ENCODE peak calls at places on chromosomes 13 and 19, in nine cellular contexts. One of them, this sample, is unnamed.
A peak's percentile ranks its signal among the peaks of the same experiment; 100 is the strongest.

GRCh38 chr13:36157475-36157874 is 26.3 kb upstream of the DCLK1 start:
- DNase-seq in GM23248: no peak
- DNase-seq in H4: no peak
- DNase-seq in naive thymus-derived CD8-positive, alpha-beta T cell: no peak
- DNase-seq in hepatic stellate cell: no peak
- DNase-seq in activated T-cell treated with anti-CD3 and anti-CD28 coated beads, Interleukin-2, amount 50 U/mL, for 4 hours: no peak
- DNase-seq in lower lobe of right lung: no peak
- DNase-seq in stimulated activated naive B cell treated with anti-CD40 and anti-IgM and Interleukin-4, amounts not matched to agents 10 μg/mL and 1 μg/mL and 100 μg/mL, for 72 hours: no peak
- DNase-seq in epithelial cell of esophagus: no peak
- DNase-seq in this sample: no peak

GRCh38 chr19:33496016-33496415 is 25.6 kb downstream of the PEPD start:
- DNase-seq in naive thymus-derived CD8-positive, alpha-beta T cell: no peak
- DNase-seq in epithelial cell of esophagus: no peak
- DNase-seq in hepatic stellate cell: no peak
- DNase-seq in H4: no peak
- DNase-seq in lower lobe of right lung: peak; percentile 5
- DNase-seq in activated T-cell treated with anti-CD3 and anti-CD28 coated beads, Interleukin-2, amount 50 U/mL, for 4 hours: no peak
- DNase-seq in GM23248: no peak
- DNase-seq in stimulated activated naive B cell treated with anti-CD40 and anti-IgM and Interleukin-4, amounts not matched to agents 10 μg/mL and 1 μg/mL and 100 μg/mL, for 72 hours: no peak
- DNase-seq in this sample: no peak

GRCh38 chr13:110713981-110714797 is 689 bp downstream of the ING1 start:
- DNase-seq in activated T-cell treated with anti-CD3 and anti-CD28 coated beads, Interleukin-2, amount 50 U/mL, for 4 hours: peak; percentile 62
- DNase-seq in H4: no peak
- DNase-seq in lower lobe of right lung: peak; percentile 75
- DNase-seq in stimulated activated naive B cell treated with anti-CD40 and anti-IgM and Interleukin-4, amounts not matched to agents 10 μg/mL and 1 μg/mL and 100 μg/mL, for 72 hours: peak; percentile 60
- DNase-seq in naive thymus-derived CD8-positive, alpha-beta T cell: peak; percentile 74
- DNase-seq in epithelial cell of esophagus: peak; percentile 69
- DNase-seq in hepatic stellate cell: peak; percentile 29
- DNase-seq in GM23248: peak; percentile 80
- DNase-seq in this sample: peak; percentile 75

GRCh38 chr19:33677745-33678426 is 56.1 kb downstream of the CHST8 start:
- DNase-seq in H4: no peak
- DNase-seq in lower lobe of right lung: no peak
- DNase-seq in naive thymus-derived CD8-positive, alpha-beta T cell: no peak
- DNase-seq in stimulated activated naive B cell treated with anti-CD40 and anti-IgM and Interleukin-4, amounts not matched to agents 10 μg/mL and 1 μg/mL and 100 μg/mL, for 72 hours: no peak
- DNase-seq in GM23248: no peak
- DNase-seq in activated T-cell treated with anti-CD3 and anti-CD28 coated beads, Interleukin-2, amount 50 U/mL, for 4 hours: no peak
- DNase-seq in epithelial cell of esophagus: no peak
- DNase-seq in hepatic stellate cell: no peak
- DNase-seq in this sample: no peak

GRCh38 chr13:113792821-113793717 is 34.0 kb downstream of the TMEM255B start:
- DNase-seq in epithelial cell of esophagus: no peak
- DNase-seq in stimulated activated naive B cell treated with anti-CD40 and anti-IgM and Interleukin-4, amounts not matched to agents 10 μg/mL and 1 μg/mL and 100 μg/mL, for 72 hours: no peak
- DNase-seq in H4: no peak
- DNase-seq in lower lobe of right lung: no peak
- DNase-seq in naive thymus-derived CD8-positive, alpha-beta T cell: no peak
- DNase-seq in activated T-cell treated with anti-CD3 and anti-CD28 coated beads, Interleukin-2, amount 50 U/mL, for 4 hours: no peak
- DNase-seq in GM23248: peak; percentile 28
- DNase-seq in hepatic stellate cell: no peak
- DNase-seq in this sample: no peak

GRCh38 chr13:112859817-112860190 is 109.2 kb upstream of the MCF2L start:
- DNase-seq in activated T-cell treated with anti-CD3 and anti-CD28 coated beads, Interleukin-2, amount 50 U/mL, for 4 hours: no peak
- DNase-seq in stimulated activated naive B cell treated with anti-CD40 and anti-IgM and Interleukin-4, amounts not matched to agents 10 μg/mL and 1 μg/mL and 100 μg/mL, for 72 hours: peak; percentile 15
- DNase-seq in naive thymus-derived CD8-positive, alpha-beta T cell: no peak
- DNase-seq in epithelial cell of esophagus: peak; percentile 31
- DNase-seq in H4: peak; percentile 21
- DNase-seq in GM23248: peak; percentile 12
- DNase-seq in hepatic stellate cell: no peak
- DNase-seq in lower lobe of right lung: no peak
- DNase-seq in this sample: no peak

GRCh38 chr13:38350114-38350617 is 515 bp downstream of the UFM1 start:
- DNase-seq in stimulated activated naive B cell treated with anti-CD40 and anti-IgM and Interleukin-4, amounts not matched to agents 10 μg/mL and 1 μg/mL and 100 μg/mL, for 72 hours: peak; percentile 35
- DNase-seq in lower lobe of right lung: peak; percentile 87
- DNase-seq in naive thymus-derived CD8-positive, alpha-beta T cell: no peak
- DNase-seq in hepatic stellate cell: peak; percentile 19
- DNase-seq in activated T-cell treated with anti-CD3 and anti-CD28 coated beads, Interleukin-2, amount 50 U/mL, for 4 hours: peak; percentile 45
- DNase-seq in GM23248: peak; percentile 80
- DNase-seq in epithelial cell of esophagus: peak; percentile 74
- DNase-seq in H4: peak; percentile 5
- DNase-seq in this sample: peak; percentile 18

GRCh38 chr19:28170066-28170465 is 1042.9 kb downstream of the UQCRFS1 start:
- DNase-seq in stimulated activated naive B cell treated with anti-CD40 and anti-IgM and Interleukin-4, amounts not matched to agents 10 μg/mL and 1 μg/mL and 100 μg/mL, for 72 hours: no peak
- DNase-seq in lower lobe of right lung: no peak
- DNase-seq in GM23248: no peak
- DNase-seq in epithelial cell of esophagus: no peak
- DNase-seq in hepatic stellate cell: no peak
- DNase-seq in activated T-cell treated with anti-CD3 and anti-CD28 coated beads, Interleukin-2, amount 50 U/mL, for 4 hours: no peak
- DNase-seq in H4: no peak
- DNase-seq in naive thymus-derived CD8-positive, alpha-beta T cell: no peak
- DNase-seq in this sample: no peak

GRCh38 chr19:17338440-17339078 is 1.2 kb downstream of the GTPBP3 start:
- DNase-seq in epithelial cell of esophagus: no peak
- DNase-seq in GM23248: no peak
- DNase-seq in H4: no peak
- DNase-seq in naive thymus-derived CD8-positive, alpha-beta T cell: no peak
- DNase-seq in stimulated activated naive B cell treated with anti-CD40 and anti-IgM and Interleukin-4, amounts not matched to agents 10 μg/mL and 1 μg/mL and 100 μg/mL, for 72 hours: no peak
- DNase-seq in hepatic stellate cell: no peak
- DNase-seq in activated T-cell treated with anti-CD3 and anti-CD28 coated beads, Interleukin-2, amount 50 U/mL, for 4 hours: no peak
- DNase-seq in lower lobe of right lung: no peak
- DNase-seq in this sample: no peak

GRCh38 chr13:50389726-50390125 is 374.5 kb downstream of the KCNRG start:
- DNase-seq in hepatic stellate cell: no peak
- DNase-seq in lower lobe of right lung: no peak
- DNase-seq in H4: no peak
- DNase-seq in stimulated activated naive B cell treated with anti-CD40 and anti-IgM and Interleukin-4, amounts not matched to agents 10 μg/mL and 1 μg/mL and 100 μg/mL, for 72 hours: no peak
- DNase-seq in epithelial cell of esophagus: no peak
- DNase-seq in GM23248: no peak
- DNase-seq in naive thymus-derived CD8-positive, alpha-beta T cell: no peak
- DNase-seq in activated T-cell treated with anti-CD3 and anti-CD28 coated beads, Interleukin-2, amount 50 U/mL, for 4 hours: no peak
- DNase-seq in this sample: no peak

GRCh38 chr13:79307866-79308298 is 98.2 kb downstream of the RBM26 start:
- DNase-seq in naive thymus-derived CD8-positive, alpha-beta T cell: no peak
- DNase-seq in stimulated activated naive B cell treated with anti-CD40 and anti-IgM and Interleukin-4, amounts not matched to agents 10 μg/mL and 1 μg/mL and 100 μg/mL, for 72 hours: no peak
- DNase-seq in GM23248: peak; percentile 57
- DNase-seq in epithelial cell of esophagus: peak; percentile 46
- DNase-seq in hepatic stellate cell: no peak
- DNase-seq in H4: no peak
- DNase-seq in activated T-cell treated with anti-CD3 and anti-CD28 coated beads, Interleukin-2, amount 50 U/mL, for 4 hours: no peak
- DNase-seq in lower lobe of right lung: no peak
- DNase-seq in this sample: no peak

GRCh38 chr19:30064021-30064699 is 122.1 kb downstream of the URI1 start:
- DNase-seq in hepatic stellate cell: no peak
- DNase-seq in lower lobe of right lung: peak; percentile 29
- DNase-seq in epithelial cell of esophagus: no peak
- DNase-seq in H4: no peak
- DNase-seq in naive thymus-derived CD8-positive, alpha-beta T cell: no peak
- DNase-seq in stimulated activated naive B cell treated with anti-CD40 and anti-IgM and Interleukin-4, amounts not matched to agents 10 μg/mL and 1 μg/mL and 100 μg/mL, for 72 hours: no peak
- DNase-seq in GM23248: no peak
- DNase-seq in activated T-cell treated with anti-CD3 and anti-CD28 coated beads, Interleukin-2, amount 50 U/mL, for 4 hours: no peak
- DNase-seq in this sample: no peak

This sample was measured in CD4-positive, alpha-beta T cell.